ENCODE peak calls at places on chromosomes 11 and 22, in four cellular contexts. T is adipocyte, C is psoas muscle, E is mammary epithelial cell. Z is an unnamed sample.

GRCh38 chr22:23899042-23899745 is 5.0 kb downstream of the MIF start:
- DNase-seq in T (no peak), C (no peak), E (no peak), Z (no peak)

GRCh38 chr11:94504689-94505293 is 7.5 kb upstream of the C11orf97 start:
- DNase-seq in T (peak; percentile 90), C (no peak), E (peak; percentile 38), Z (no peak)

GRCh38 chr11:66950113-66950535 is 8.1 kb downstream of the PC start:
- DNase-seq in T (peak; percentile 63), E (peak; percentile 81), C (peak; percentile 54), Z (peak; percentile 34)

GRCh38 chr11:130592056-130592455 is 143.6 kb downstream of the ADAMTS15 start:
- DNase-seq in C (no peak), T (peak; percentile 15), E (peak; percentile 68), Z (no peak)

GRCh38 chr11:57668467-57668890 is 565 bp downstream of the ZDHHC5 start:
- DNase-seq in T (no peak), C (no peak), E (no peak), Z (no peak)

GRCh38 chr22:42901790-42902508 is 44.9 kb upstream of the ARFGAP3 start:
- DNase-seq in E (no peak), T (no peak), C (peak; percentile 50), Z (no peak)

GRCh38 chr11:124724854-124725718 is 14.7 kb upstream of the NRGN start:
- DNase-seq in C (peak; percentile 12), T (no peak), E (no peak), Z (no peak)

GRCh38 chr11:42462558-42463310 is 849.1 kb upstream of the API5 start:
- DNase-seq in T (no peak), C (no peak), E (peak; percentile 70), Z (no peak)

GRCh38 chr22:26800858-26801257 is 143.5 kb downstream of the MIAT start:
- DNase-seq in C (no peak), E (no peak), T (peak; percentile 34), Z (no peak)

GRCh38 chr11:69362315-69362714 is 68.4 kb downstream of the MYEOV start:
- DNase-seq in E (no peak), C (no peak), T (no peak), Z (no peak)

GRCh38 chr11:38315151-38315550 is 1717.1 kb upstream of the RAG2 start:
- DNase-seq in T (no peak), E (peak; percentile 83), C (no peak), Z (no peak)

GRCh38 chr11:88016392-88017020 is 158.7 kb downstream of the RAB38 start:
- DNase-seq in E (peak; percentile 66), T (peak; percentile 93), C (peak; percentile 27), Z (peak; percentile 24)

GRCh38 chr11:109364851-109365250 is 57.1 kb upstream of the C11orf87 start:
- DNase-seq in T (no peak), C (no peak), E (no peak), Z (no peak)

GRCh38 chr11:47242596-47243192 is 5.9 kb downstream of the ACP2 start:
- DNase-seq in E (no peak), C (no peak), T (no peak), Z (no peak)

GRCh38 chr11:47245586-47246357 is 2.8 kb downstream of the ACP2 start:
- DNase-seq in C (no peak), E (no peak), T (no peak), Z (no peak)

GRCh38 chr11:47243454-47243853 is 5.2 kb downstream of the ACP2 start:
- DNase-seq in E (no peak), C (no peak), T (no peak), Z (no peak)

GRCh38 chr11:47247502-47247901 is 1.1 kb downstream of the ACP2 start:
- DNase-seq in E (no peak), C (no peak), T (no peak), Z (no peak)

GRCh38 chr11:47244664-47245350 is 3.8 kb downstream of the ACP2 start:
- DNase-seq in C (no peak), T (no peak), E (no peak), Z (no peak)
- H3K36me3 ChIP-seq in C (peaks cover 79% of the 10 kb centered on the region), T (peaks cover 50% of the 10 kb centered on the region), E (peaks cover 8% of the 10 kb centered on the region), Z (no peaks in the 10 kb centered on the region)

DNA sequence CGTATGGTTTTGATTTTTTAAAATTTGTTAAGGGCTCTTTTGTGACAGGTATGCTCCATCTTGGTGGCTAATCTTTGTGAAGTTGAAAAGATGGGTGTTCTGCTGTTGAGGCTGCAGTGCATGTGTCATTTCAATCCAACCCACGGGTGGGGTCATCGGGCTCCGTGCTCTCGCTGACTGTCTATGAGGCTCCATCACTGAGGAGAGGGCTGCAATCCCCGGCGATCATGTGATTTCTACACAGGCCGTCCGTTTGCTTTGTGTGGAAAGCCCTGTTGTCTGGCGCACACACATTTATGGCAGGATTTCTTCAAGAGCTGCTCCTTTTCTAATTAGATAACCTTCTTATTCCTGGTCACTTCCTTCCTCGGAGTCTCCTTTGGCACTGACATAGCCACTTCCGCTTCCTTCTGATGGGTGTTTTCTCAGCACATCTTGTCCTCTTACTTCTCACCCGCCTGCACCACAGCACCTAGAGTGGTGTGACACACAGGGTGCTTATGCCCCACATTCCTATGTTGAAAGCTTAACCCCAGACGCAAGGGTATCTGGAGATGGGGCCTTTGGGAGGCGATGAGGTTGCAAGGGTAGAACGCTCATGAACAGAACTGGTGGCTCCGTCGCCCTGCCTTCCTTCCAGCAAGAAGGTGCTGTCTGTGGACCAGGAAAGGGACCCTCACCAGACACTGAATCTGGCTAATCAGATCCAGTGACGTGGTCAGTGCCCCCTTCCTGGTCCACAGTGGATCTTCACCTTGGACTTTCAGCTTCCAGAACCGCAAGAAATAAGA is 9.4 kb downstream of the MOB2 start:
- DNase-seq in E (no peak), C (no peak), T (no peak), Z (no peak)
- H3K36me3 ChIP-seq in E (peaks cover 4% of the 10 kb centered on the region), C (peaks cover 87% of the 10 kb centered on the region), T (peaks cover 67% of the 10 kb centered on the region), Z (no peaks in the 10 kb centered on the region)

DNA sequence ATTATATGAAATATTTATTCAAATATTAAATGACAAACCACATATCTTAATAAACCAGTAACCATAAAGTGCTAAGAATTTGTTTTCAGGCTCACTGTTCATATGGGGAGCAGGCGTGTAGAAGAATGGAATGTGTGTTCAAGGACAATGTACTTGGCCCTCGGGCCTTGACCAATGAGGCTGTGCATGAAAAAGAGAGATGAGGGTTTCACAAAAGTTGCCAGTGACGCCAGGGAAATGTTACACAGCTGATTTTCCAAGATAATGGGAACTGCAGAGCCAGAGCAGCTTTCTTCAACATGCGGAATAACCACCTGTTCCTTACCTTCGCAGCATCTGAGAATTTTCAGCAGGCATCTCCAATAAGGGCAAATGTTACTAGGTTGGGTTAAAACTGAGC is 4.2 kb downstream of the SF1 start:
- DNase-seq in C (no peak), T (no peak), E (no peak), Z (no peak)
- H3K36me3 ChIP-seq in C (peaks cover 84% of the 10 kb centered on the region), T (peaks cover 76% of the 10 kb centered on the region), E (peaks cover 68% of the 10 kb centered on the region), Z (no peaks in the 10 kb centered on the region)

GRCh38 chr11:27362032-27362431 is 983 bp downstream of the CCDC34 start:
- DNase-seq in T (no peak), C (no peak), E (no peak), Z (no peak)
- H3K36me3 ChIP-seq in T (no peaks in the 10 kb centered on the region), C (no peaks in the 10 kb centered on the region), E (peaks cover 2% of the 10 kb centered on the region), Z (no peaks in the 10 kb centered on the region)

Z was measured in ovary.